ENCODE peak calls at places on chromosomes 11 and 22, in four cellular contexts. I, A, Z and W are unnamed samples.

GRCh38 chr11:62664405-62665074 is 470 bp downstream of the C11orf98 start:
- DNase-seq in I (peak; percentile 43), A (peak; percentile 73), Z (no peak), W (no peak)

GRCh38 chr11:128658499-128658898 is 35.4 kb upstream of the FLI1 start:
- DNase-seq in A (no peak), I (no peak), Z (no peak), W (peak; percentile 20)

GRCh38 chr11:77140231-77140959 is 12.3 kb downstream of the MYO7A start:
- DNase-seq in Z (no peak), A (no peak), I (peak; percentile 33), W (no peak)

GRCh38 chr11:66846671-66847091 is 3.4 kb downstream of the RCE1 start:
- DNase-seq in I (peak; percentile 70), Z (no peak), A (no peak), W (no peak)

GRCh38 chr11:77371646-77372045 is 70.2 kb upstream of the GDPD4 start:
- DNase-seq in Z (no peak), I (no peak), A (no peak), W (no peak)

GRCh38 chr11:2586091-2586792 is 113.6 kb downstream of the KCNQ1OT1 start:
- DNase-seq in A (no peak), Z (no peak), I (no peak), W (no peak)

GRCh38 chr11:1085440-1086170 is 10.9 kb downstream of the MUC2 start:
- DNase-seq in A (no peak), Z (no peak), I (no peak), W (no peak)

GRCh38 chr22:38243007-38243775 is 29.6 kb downstream of the TMEM184B start:
- DNase-seq in A (peak; percentile 22), I (no peak), Z (no peak), W (no peak)

GRCh38 chr22:31075961-31076360 is 5.2 kb upstream of the SMTN start:
- DNase-seq in A (no peak), Z (peak; percentile 93), I (peak; percentile 86), W (no peak)

GRCh38 chr22:38062782-38063181 is 5.6 kb downstream of the PICK1 start:
- DNase-seq in I (no peak), Z (no peak), A (no peak), W (no peak)

GRCh38 chr22:37442537-37442936 is 15.3 kb upstream of the ELFN2 start:
- DNase-seq in I (peak; percentile 61), A (peak; percentile 67), Z (no peak), W (peak; percentile 28)

GRCh38 chr11:2587976-2588748 is 111.6 kb downstream of the KCNQ1OT1 start:
- DNase-seq in I (no peak), Z (no peak), A (no peak), W (no peak)

GRCh38 chr11:67543585-67543984 is 20.3 kb upstream of the CABP2 start:
- DNase-seq in I (no peak), A (no peak), Z (no peak), W (no peak)

GRCh38 chr11:1208361-1209261 is 14.3 kb upstream of the MUC5B start:
- DNase-seq in I (no peak), A (no peak), Z (no peak), W (no peak)

GRCh38 chr11:129691154-129691553 is 124.5 kb upstream of the TMEM45B start:
- DNase-seq in A (no peak), Z (no peak), I (no peak), W (no peak)

GRCh38 chr11:128519353-128519752 is 68.0 kb downstream of the ETS1 start:
- DNase-seq in A (no peak), I (peak; percentile 31), Z (no peak), W (no peak)

GRCh38 chr11:129639300-129639699 is 176.3 kb upstream of the TMEM45B start:
- DNase-seq in A (peak; percentile 99), Z (no peak), I (peak; percentile 99), W (peak; percentile 93)

GRCh38 chr11:130574740-130575139 is 126.3 kb downstream of the ADAMTS15 start:
- DNase-seq in A (no peak), I (no peak), Z (no peak), W (no peak)

GRCh38 chr22:24977370-24978230 is 25.1 kb downstream of the KIAA1671 start:
- DNase-seq in I (no peak), Z (peak; percentile 85), A (no peak), W (no peak)

GRCh38 chr11:65110354-65110861 is 1.3 kb upstream of the TM7SF2 start:
- DNase-seq in I (peak; percentile 74), A (peak; percentile 76), Z (peak; percentile 90), W (peak; percentile 75)

GRCh38 chr11:131218542-131218941 is 151.9 kb upstream of the NTM start:
- DNase-seq in A (no peak), I (no peak), Z (no peak), W (no peak)

GRCh38 chr11:118996926-118997626 is 862 bp upstream of the CENATAC start:
- DNase-seq in I (peak; percentile 69), Z (no peak), A (peak; percentile 16), W (no peak)

GRCh38 chr11:8092587-8093424 is 11.8 kb downstream of the TUB start:
- DNase-seq in A (peak; percentile 48), Z (peak; percentile 72), I (peak; percentile 78), W (peak; percentile 69)

GRCh38 chr11:63262562-63262961 is 19.2 kb upstream of the SLC22A25 start:
- DNase-seq in I (no peak), Z (no peak), A (no peak), W (no peak)

GRCh38 chr22:39110631-39111561 is 13.9 kb downstream of the APOBEC3H start:
- DNase-seq in A (peak; percentile 32), I (no peak), Z (no peak), W (no peak)

GRCh38 chr11:119323532-119324033 is 6.7 kb upstream of the MCAM start:
- DNase-seq in I (peak; percentile 70), A (peak; percentile 52), Z (peak; percentile 82), W (peak; percentile 43)

GRCh38 chr22:25700996-25701815 is 40.8 kb upstream of the MYO18B start:
- DNase-seq in Z (no peak), A (no peak), I (peak; percentile 74), W (no peak)

GRCh38 chr22:20378110-20378509 is 15.8 kb upstream of the ZNF74 start:
- DNase-seq in I (no peak), Z (no peak), A (no peak), W (no peak)

DNA sequence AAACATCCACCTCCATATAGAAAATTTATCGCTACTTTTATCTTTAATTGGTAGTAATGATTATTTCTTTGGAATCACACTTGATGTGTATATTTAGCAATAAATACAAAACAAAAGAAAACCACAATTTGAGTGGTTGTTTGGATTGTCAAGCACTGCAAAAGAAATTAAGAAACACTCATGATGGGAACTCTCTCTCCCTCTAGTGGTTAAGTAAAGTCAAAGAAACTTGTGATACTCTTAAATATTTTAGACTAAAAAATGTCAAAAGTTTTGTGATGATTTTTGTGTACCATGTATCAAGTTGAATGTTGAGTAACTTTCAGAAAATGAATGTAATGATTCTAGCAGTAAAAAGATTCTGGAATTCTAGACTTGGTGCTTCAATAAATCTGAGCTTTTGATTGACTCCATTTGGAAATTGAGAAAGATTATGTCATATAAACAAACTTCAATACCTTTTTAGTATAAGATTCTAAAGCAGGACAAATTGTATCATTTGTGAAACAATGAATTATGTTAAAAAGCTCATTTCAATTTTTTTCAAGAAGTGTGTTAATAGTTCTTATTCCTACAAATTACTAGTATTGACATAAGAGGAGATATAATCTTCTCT is 20.8 kb downstream of the MUC15 start:
- DNase-seq in I (peak; percentile 63), Z (no peak), A (peak; percentile 6), W (no peak)
- TF ChIP-seq CTCF in I (peak; percentile 63), Z (no peak), A (peak; percentile 55), W (peak; percentile 76)

GRCh38 chr11:114193730-114194674 is 102.2 kb upstream of the NNMT start:
- DNase-seq in Z (no peak), I (peak; percentile 49), A (no peak), W (no peak)

GRCh38 chr11:114199051-114199450 is 97.1 kb upstream of the NNMT start:
- DNase-seq in I (no peak), Z (no peak), A (no peak), W (no peak)

GRCh38 chr11:114196994-114197702 is 99.1 kb upstream of the NNMT start:
- DNase-seq in A (no peak), Z (no peak), I (peak; percentile 61), W (no peak)

GRCh38 chr11:114197799-114198500 is 98.2 kb upstream of the NNMT start:
- DNase-seq in A (peak; percentile 14), Z (peak; percentile 91), I (peak; percentile 100), W (peak; percentile 38)

DNA sequence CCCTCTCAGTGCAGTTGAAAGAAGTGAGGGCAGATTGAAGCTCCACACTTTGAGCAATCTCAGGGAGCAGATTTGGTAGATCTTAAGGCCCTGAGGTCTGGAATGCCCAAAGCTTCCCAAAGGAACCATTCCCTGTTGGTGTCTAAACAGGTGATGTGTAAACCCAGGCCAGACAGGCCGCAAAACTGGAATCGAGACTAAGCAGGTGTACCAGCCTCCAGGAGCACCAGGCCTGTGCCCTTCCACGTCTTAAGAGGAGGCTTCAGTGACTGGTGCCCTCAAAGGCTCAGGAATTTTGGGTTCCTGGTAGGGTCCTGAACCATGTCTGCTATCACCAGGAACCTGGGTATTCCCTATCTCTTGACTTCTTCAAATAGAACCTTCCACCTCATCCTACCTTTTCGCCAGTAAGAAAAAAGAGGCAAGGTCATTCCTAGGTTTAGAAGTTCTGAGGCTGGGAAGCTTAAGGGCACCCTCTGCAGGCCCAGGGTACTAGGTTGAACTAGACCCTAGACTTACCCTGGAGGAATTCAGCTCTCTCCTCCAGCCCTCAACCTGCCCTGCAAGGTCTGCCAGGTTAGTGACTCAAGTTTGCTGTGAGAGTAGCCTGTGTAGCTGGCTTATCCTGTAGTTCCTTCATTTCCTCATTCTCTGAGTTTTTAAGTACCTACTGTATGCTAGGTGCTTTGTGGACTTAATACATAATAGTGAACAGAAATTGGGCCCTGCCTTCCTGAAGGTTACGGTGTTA is 100.0 kb upstream of the NNMT start:
- DNase-seq in Z (no peak), A (peak; percentile 34), I (peak; percentile 52), W (no peak)
- TF ChIP-seq CTCF in Z (no peak), A (peak; percentile 36), I (no peak), W (no peak)

DNA sequence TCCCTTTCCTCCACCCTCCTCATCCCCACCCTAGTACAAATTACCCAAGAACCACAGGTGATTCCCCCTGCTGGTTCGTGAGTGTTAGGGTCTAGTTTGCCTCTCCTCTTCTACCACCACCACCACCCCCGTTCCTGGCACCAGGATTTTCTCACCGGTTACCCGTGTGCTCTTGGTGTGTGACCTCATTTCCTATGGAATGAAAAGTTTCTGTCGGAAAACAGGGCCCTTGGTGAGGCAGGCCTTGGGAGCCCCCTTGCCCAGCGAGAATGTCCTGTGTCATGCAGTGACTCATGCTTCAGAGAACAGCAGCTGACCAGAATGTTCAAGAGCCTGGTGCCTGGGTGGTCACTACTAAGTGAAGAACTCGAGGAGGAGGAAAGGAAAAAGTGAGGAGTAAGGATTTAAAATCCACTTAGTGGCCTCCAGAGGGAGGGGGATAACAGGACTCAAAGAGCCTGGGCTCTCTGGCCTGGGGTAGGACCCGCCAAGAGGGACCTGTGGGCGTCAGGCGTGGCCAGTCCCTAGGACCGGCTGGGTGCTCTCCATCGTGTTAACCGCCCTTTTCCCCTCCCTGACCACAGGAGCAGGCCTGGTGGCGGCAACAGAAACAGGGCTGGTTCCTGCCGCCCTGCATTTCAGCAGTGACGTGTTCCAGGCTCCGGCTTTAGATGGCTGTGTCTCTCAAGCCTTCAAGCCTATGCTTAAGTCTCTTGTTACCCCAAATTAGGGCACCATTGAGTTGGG is 30.2 kb downstream of the C22orf31 start:
- DNase-seq in Z (peak; percentile 85), I (peak; percentile 99), A (peak; percentile 96), W (peak; percentile 96)
- TF ChIP-seq CTCF in Z (no peak), I (peak; percentile 7), A (peak; percentile 20), W (peak; percentile 48)

DNA sequence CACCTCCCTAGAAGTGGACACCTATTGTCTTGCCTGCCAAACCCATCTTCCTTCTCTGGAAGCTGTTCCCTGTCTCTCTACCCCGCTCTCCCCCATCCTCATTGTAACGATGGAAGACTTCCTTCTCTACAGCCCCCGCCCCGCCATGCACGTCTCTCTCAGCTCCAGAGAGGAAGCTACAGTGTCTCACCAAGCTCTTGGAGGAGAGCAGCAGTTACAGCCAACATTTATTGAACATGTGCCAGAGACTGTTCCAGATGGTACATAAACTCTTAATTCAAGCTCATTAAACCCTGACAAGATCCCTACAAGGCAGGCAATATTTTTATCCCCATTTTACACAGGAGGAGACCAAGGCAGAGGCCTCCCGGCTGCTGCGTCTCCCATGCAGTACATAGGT is 15.1 kb downstream of the MCHR1 start:
- DNase-seq in A (no peak), I (peak; percentile 8), Z (no peak), W (no peak)
- TF ChIP-seq CTCF in A (no peak), I (no peak), Z (no peak), W (no peak)